ENCODE peak calls at places on chromosomes 7 and 10, in ten cellular contexts. F, O, X, L, Q, J, C, Y, U and S are unnamed samples. For H3K4me1, the result is how much of the 10 kb centered on the place peaks cover.

GRCh38 chr7:38374507-38374906 is 101.1 kb upstream of the TARP start:
- DNase-seq in F (peak), O (peak), X (peak), L (no peak), Q (no peak), J (peak), C (peak), Y (peak), U (no peak), S (no peak)

GRCh38 chr10:77873558-77874380 is 52.8 kb downstream of the DLG5 start:
- DNase-seq in F (no peak), O (peak), X (peak), L (no peak), Q (no peak), J (peak), C (peak), Y (no peak), U (no peak), S (no peak)

GRCh38 chr10:113001599-113002448 is 51.8 kb downstream of the TCF7L2 start:
- DNase-seq in F (no peak), O (peak), X (no peak), L (no peak), Q (no peak), J (no peak), C (no peak), Y (no peak), U (no peak), S (no peak)

GRCh38 chr7:128913856-128914565 is 3.5 kb upstream of the KCP start:
- DNase-seq in F (no peak), O (no peak), X (no peak), L (no peak), Q (no peak), J (no peak), C (peak), Y (no peak), U (no peak), S (no peak)

GRCh38 chr10:48567346-48567745 is 37.5 kb downstream of the ARHGAP22 start:
- DNase-seq in F (no peak), O (no peak), X (no peak), L (peak), Q (no peak), J (no peak), C (no peak), Y (no peak), U (no peak), S (no peak)

GRCh38 chr10:46286991-46287693 is at the start of gene ANTXRL:
- DNase-seq in F (no peak), O (no peak), X (no peak), L (no peak), Q (no peak), J (no peak), C (peak), Y (no peak), U (no peak), S (no peak)

GRCh38 chr10:127872871-127873600 is 19.7 kb downstream of the CLRN3 start:
- DNase-seq in F (no peak), O (no peak), X (no peak), L (no peak), Q (no peak), J (peak), C (peak), Y (no peak), U (no peak), S (no peak)

GRCh38 chr10:120421250-120421649 is 35.8 kb upstream of the PLPP4 start:
- DNase-seq in F (no peak), O (no peak), X (no peak), L (no peak), Q (no peak), J (no peak), C (no peak), Y (no peak), U (no peak), S (no peak)

GRCh38 chr10:49352323-49352722 is 43.6 kb downstream of the DRGX start:
- DNase-seq in F (no peak), O (no peak), X (no peak), L (no peak), Q (no peak), J (no peak), C (no peak), Y (no peak), U (no peak), S (no peak)

GRCh38 chr7:149735779-149736477 is 37.5 kb downstream of the ZNF467 start:
- DNase-seq in F (no peak), O (no peak), X (no peak), L (no peak), Q (no peak), J (no peak), C (no peak), Y (no peak), U (no peak), S (no peak)

GRCh38 chr7:2713978-2714377 is 26.0 kb downstream of the AMZ1 start:
- DNase-seq in F (no peak), O (no peak), X (no peak), L (no peak), Q (no peak), J (no peak), C (no peak), Y (no peak), U (no peak), S (no peak)

GRCh38 chr10:480928-481551 is 208.4 kb downstream of the DIP2C start:
- DNase-seq in F (no peak), O (no peak), X (no peak), L (peak), Q (no peak), J (peak), C (peak), Y (no peak), U (no peak), S (peak)

GRCh38 chr10:58473966-58474365 is 38.7 kb upstream of the BICC1 start:
- DNase-seq in F (no peak), O (peak), X (no peak), L (no peak), Q (no peak), J (no peak), C (peak), Y (no peak), U (no peak), S (no peak)

GRCh38 chr10:677038-677437 is 12.4 kb downstream of the DIP2C start:
- DNase-seq in F (no peak), O (peak), X (no peak), L (no peak), Q (no peak), J (no peak), C (no peak), Y (no peak), U (no peak), S (no peak)

GRCh38 chr10:70130878-70131559 is 1.6 kb downstream of the AIFM2 start:
- DNase-seq in F (no peak), O (peak), X (no peak), L (no peak), Q (no peak), J (no peak), C (peak), Y (no peak), U (no peak), S (peak)

GRCh38 chr10:132492323-132493035 is 45.1 kb upstream of the INPP5A start:
- DNase-seq in F (no peak), O (no peak), X (no peak), L (peak), Q (no peak), J (no peak), C (no peak), Y (no peak), U (peak), S (no peak)

GRCh38 chr7:91031757-91032156 is 232.5 kb upstream of the FZD1 start:
- DNase-seq in F (no peak), O (no peak), X (no peak), L (peak), Q (peak), J (no peak), C (no peak), Y (no peak), U (no peak), S (no peak)

GRCh38 chr7:148911626-148912025 is 27.5 kb upstream of the EZH2 start:
- DNase-seq in F (no peak), O (no peak), X (no peak), L (no peak), Q (no peak), J (no peak), C (no peak), Y (no peak), U (no peak), S (no peak)

GRCh38 chr7:12716134-12716667 is 28.8 kb downstream of the ARL4A start:
- DNase-seq in F (no peak), O (no peak), X (no peak), L (peak), Q (no peak), J (no peak), C (no peak), Y (no peak), U (no peak), S (no peak)

GRCh38 chr7:96546426-96546825 is 163.2 kb downstream of the SEM1 start:
- DNase-seq in F (no peak), O (no peak), X (no peak), L (no peak), Q (no peak), J (no peak), C (no peak), Y (no peak), U (no peak), S (no peak)

GRCh38 chr10:121171825-121172224 is 320.7 kb downstream of the WDR11 start:
- DNase-seq in F (no peak), O (no peak), X (no peak), L (no peak), Q (no peak), J (no peak), C (no peak), Y (no peak), U (no peak), S (no peak)

GRCh38 chr7:124457841-124458240 is 307.8 kb downstream of the GPR37 start:
- DNase-seq in F (no peak), O (no peak), X (no peak), L (no peak), Q (no peak), J (no peak), C (no peak), Y (no peak), U (no peak), S (no peak)

GRCh38 chr10:108392286-108392685 is 1227.8 kb upstream of the SORCS1 start:
- DNase-seq in F (no peak), O (peak), X (no peak), L (no peak), Q (no peak), J (no peak), C (no peak), Y (no peak), U (no peak), S (no peak)
- H3K4me1 ChIP-seq in F (under half), O (under half), X (under half), L (under half), Q (under half), J (under half), C (under half), Y (under half), U (under half), S (under half)

GRCh38 chr10:17075510-17075909 is 54.1 kb downstream of the CUBN start:
- DNase-seq in F (no peak), O (peak), X (no peak), L (no peak), Q (no peak), J (peak), C (no peak), Y (no peak), U (no peak), S (no peak)
- H3K27ac ChIP-seq in F (no peak), O (peak), X (no peak), L (no peak), Q (no peak), J (peak), C (no peak), Y (peak), U (peak), S (peak)

GRCh38 chr10:102595293-102595692 is 49.0 kb upstream of the TRIM8 start:
- DNase-seq in F (no peak), O (no peak), X (no peak), L (no peak), Q (no peak), J (peak), C (no peak), Y (no peak), U (no peak), S (no peak)
- H3K4me1 ChIP-seq in F (under half), O (under half), X (under half), L (under half), Q (under half), J (half or more), C (under half), Y (under half), U (half or more), S (under half)

GRCh38 chr10:80167471-80167870 is 34.9 kb downstream of the PLAC9 start:
- DNase-seq in F (no peak), O (no peak), X (no peak), L (no peak), Q (no peak), J (no peak), C (no peak), Y (no peak), U (no peak), S (no peak)
- H3K27ac ChIP-seq in F (no peak), O (no peak), X (no peak), L (no peak), Q (no peak), J (no peak), C (no peak), Y (peak), U (peak), S (peak)